ENCODE peak calls at places on chromosome 19, in eight cellular contexts. W is IMR-90, P is GM23248, I is GM23338, O is Karpas-422, N is PC-9, Z is HCT116, H is neural progenitor cell. S is an unnamed sample. For H3K4me1, the result is how much of the 10 kb centered on the place peaks cover.

GRCh38 chr19:38274734-38275133 is 10.4 kb downstream of the SPINT2 start:
- DNase-seq in W (no peak), P (no peak), I (no peak), O (no peak), N (no peak), Z (no peak), H (no peak), S (no peak)

GRCh38 chr19:13356686-13357280 is 149.5 kb downstream of the CACNA1A start:
- DNase-seq in W (no peak), P (no peak), I (no peak), O (no peak), N (no peak), Z (no peak), H (no peak), S (no peak)

GRCh38 chr19:10919352-10920287 is 8.8 kb downstream of the YIPF2 start:
- DNase-seq in W (no peak), P (no peak), I (no peak), O (no peak), N (no peak), Z (no peak), H (no peak), S (no peak)

GRCh38 chr19:2805991-2806649 is 13.5 kb upstream of the ZNF554 start:
- DNase-seq in W (no peak), P (no peak), I (no peak), O (no peak), N (no peak), Z (no peak), H (no peak), S (no peak)

GRCh38 chr19:11168568-11168967 is 13.0 kb upstream of the SPC24 start:
- DNase-seq in W (peak), P (peak), I (no peak), O (no peak), N (peak), Z (peak), H (no peak), S (peak)

GRCh38 chr19:2294377-2295335 is 12.7 kb upstream of the PEAK3 start:
- DNase-seq in W (peak), P (peak), I (no peak), O (no peak), N (no peak), Z (no peak), H (no peak), S (peak)

GRCh38 chr19:46181386-46181774 is 33.3 kb downstream of the IGFL2 start:
- DNase-seq in W (peak), P (peak), I (no peak), O (no peak), N (no peak), Z (no peak), H (no peak), S (peak)

GRCh38 chr19:11096210-11096841 is 7.1 kb downstream of the LDLR start:
- DNase-seq in W (peak), P (peak), I (no peak), O (no peak), N (no peak), Z (no peak), H (no peak), S (peak)

GRCh38 chr19:7590256-7590655 is 5.4 kb upstream of the CAMSAP3 start:
- DNase-seq in W (no peak), P (no peak), I (no peak), O (no peak), N (peak), Z (no peak), H (no peak), S (no peak)

GRCh38 chr19:32098953-32099352 is 246.5 kb upstream of the ZNF507 start:
- DNase-seq in W (no peak), P (no peak), I (peak), O (no peak), N (no peak), Z (no peak), H (peak), S (no peak)

GRCh38 chr19:42246143-42246868 is 3.9 kb upstream of the GSK3A start:
- DNase-seq in W (peak), P (peak), I (peak), O (no peak), N (peak), Z (no peak), H (peak), S (peak)

GRCh38 chr19:29665826-29666633 is 769 bp downstream of the PLEKHF1 start:
- DNase-seq in W (peak), P (peak), I (peak), O (no peak), N (peak), Z (no peak), H (peak), S (peak)

GRCh38 chr19:30092721-30093569 is 150.9 kb downstream of the URI1 start:
- DNase-seq in W (no peak), P (no peak), I (no peak), O (no peak), N (no peak), Z (no peak), H (no peak), S (no peak)

GRCh38 chr19:6725513-6726231 is 5.2 kb upstream of the C3 start:
- DNase-seq in W (no peak), P (no peak), I (no peak), O (no peak), N (no peak), Z (no peak), H (no peak), S (no peak)

GRCh38 chr19:9644472-9644871 is 23.4 kb upstream of the ZNF561 start:
- DNase-seq in W (no peak), P (no peak), I (no peak), O (no peak), N (no peak), Z (no peak), H (no peak), S (no peak)

GRCh38 chr19:40598918-40599307 is 2.3 kb upstream of the LTBP4 start:
- DNase-seq in W (no peak), P (no peak), I (no peak), O (no peak), N (no peak), Z (no peak), H (no peak), S (no peak)

GRCh38 chr19:38711726-38712153 is 32.5 kb downstream of the CAPN12 start:
- DNase-seq in W (peak), P (peak), I (no peak), O (no peak), N (no peak), Z (no peak), H (no peak), S (peak)

GRCh38 chr19:52453324-52454094 is at the start of gene ZNF578:
- DNase-seq in W (peak), P (peak), I (peak), O (no peak), N (peak), Z (no peak), H (no peak), S (peak)

GRCh38 chr19:56837004-56837403 is 3.5 kb downstream of the PEG3 start:
- DNase-seq in W (no peak), P (peak), I (no peak), O (no peak), N (no peak), Z (no peak), H (no peak), S (no peak)

GRCh38 chr19:49136771-49137171 is 17.4 kb downstream of the PPFIA3 start:
- DNase-seq in W (peak), P (no peak), I (no peak), O (no peak), N (no peak), Z (no peak), H (no peak), S (peak)

GRCh38 chr19:49142866-49143335 is 12.3 kb downstream of the HRC start:
- DNase-seq in W (peak), P (peak), I (peak), O (peak), N (peak), Z (no peak), H (peak), S (peak)

GRCh38 chr19:49141352-49141751 is 13.8 kb downstream of the HRC start:
- DNase-seq in W (no peak), P (no peak), I (no peak), O (no peak), N (no peak), Z (no peak), H (no peak), S (no peak)

GRCh38 chr19:49145485-49146407 is 9.4 kb downstream of the HRC start:
- DNase-seq in W (peak), P (peak), I (peak), O (peak), N (peak), Z (peak), H (peak), S (peak)

DNA sequence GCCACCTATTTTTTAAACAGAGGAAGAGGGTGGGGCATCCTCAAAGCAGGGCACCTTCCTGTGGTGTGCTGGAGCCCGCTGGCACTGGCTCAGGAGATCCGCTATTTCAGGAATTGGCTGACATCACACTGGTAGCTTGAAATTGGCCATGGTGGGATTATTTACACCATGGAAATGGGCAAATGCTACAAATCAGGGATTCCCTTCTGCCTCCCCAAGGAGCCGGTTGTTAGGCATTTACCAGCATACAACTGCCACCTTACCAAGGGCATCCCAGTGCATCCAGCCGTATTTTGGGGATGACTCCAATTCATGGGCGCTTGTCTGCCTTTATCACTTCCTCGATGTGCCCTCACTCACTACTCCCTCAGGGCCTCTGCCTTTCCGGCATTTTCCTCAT is 14.2 kb downstream of the HRC start:
- DNase-seq in W (no peak), P (no peak), I (no peak), O (no peak), N (no peak), Z (no peak), H (no peak), S (no peak)
- H3K4me2 ChIP-seq in W (no peak), P (no peak), I (no peak), O (no peak), N (no peak), Z (no peak), H (no peak), S (no peak)

DNA sequence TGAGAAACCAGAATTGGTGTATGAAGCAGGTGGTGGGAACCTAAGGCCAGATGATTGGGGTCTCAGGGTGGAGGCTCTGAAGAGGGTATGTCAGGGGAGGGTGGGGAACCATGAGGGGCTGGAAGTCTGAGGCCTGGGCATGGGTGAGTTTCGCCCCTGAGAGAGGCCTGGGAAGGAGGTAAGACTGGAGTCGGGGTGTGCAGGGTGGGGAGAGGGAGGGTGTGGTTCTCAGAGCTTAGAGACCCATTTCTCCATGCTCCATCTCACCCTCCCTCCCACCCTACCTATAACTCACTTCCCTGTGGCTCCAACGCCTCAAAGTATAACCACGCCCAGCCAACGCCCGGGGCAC is 1.0 kb upstream of the KLHL26 start:
- DNase-seq in W (no peak), P (no peak), I (no peak), O (no peak), N (no peak), Z (no peak), H (no peak), S (no peak)
- H3K4me3 ChIP-seq in W (no peak), P (no peak), I (no peak), O (no peak), N (no peak), Z (no peak), H (peak), S (no peak)

GRCh38 chr19:15285896-15286591 is 46.3 kb downstream of the BRD4 start:
- DNase-seq in W (no peak), P (no peak), I (peak), O (peak), N (no peak), Z (no peak), H (peak), S (no peak)

GRCh38 chr19:15284896-15285295 is 47.4 kb downstream of the BRD4 start:
- DNase-seq in W (no peak), P (no peak), I (no peak), O (no peak), N (no peak), Z (no peak), H (no peak), S (no peak)

GRCh38 chr19:15282311-15282705 is 50.0 kb downstream of the BRD4 start:
- DNase-seq in W (no peak), P (no peak), I (no peak), O (no peak), N (no peak), Z (no peak), H (no peak), S (no peak)

GRCh38 chr19:15283141-15283885 is 49.0 kb downstream of the BRD4 start:
- DNase-seq in W (peak), P (peak), I (no peak), O (no peak), N (no peak), Z (no peak), H (no peak), S (peak)

GRCh38 chr19:15284091-15284490 is 48.2 kb downstream of the BRD4 start:
- DNase-seq in W (no peak), P (no peak), I (no peak), O (no peak), N (no peak), Z (no peak), H (no peak), S (no peak)
- H3K4me1 ChIP-seq in W (under half), P (half or more), I (half or more), O (half or more), N (half or more), Z (under half), H (half or more), S (under half)

GRCh38 chr19:932647-933552 is 7.1 kb downstream of the ARID3A start:
- DNase-seq in W (peak), P (peak), I (peak), O (no peak), N (peak), Z (no peak), H (peak), S (peak)

GRCh38 chr19:936175-936546 is 10.3 kb downstream of the ARID3A start:
- DNase-seq in W (no peak), P (no peak), I (no peak), O (no peak), N (no peak), Z (no peak), H (no peak), S (no peak)

GRCh38 chr19:934865-935422 is 9.1 kb downstream of the ARID3A start:
- DNase-seq in W (peak), P (peak), I (no peak), O (no peak), N (peak), Z (no peak), H (no peak), S (peak)

GRCh38 chr19:933553-933882 is 7.7 kb downstream of the ARID3A start:
- DNase-seq in W (no peak), P (no peak), I (no peak), O (no peak), N (no peak), Z (no peak), H (no peak), S (no peak)

GRCh38 chr19:934197-934840 is 8.5 kb downstream of the ARID3A start:
- DNase-seq in W (no peak), P (no peak), I (no peak), O (no peak), N (no peak), Z (no peak), H (no peak), S (no peak)
- H3K4me2 ChIP-seq in W (no peak), P (no peak), I (no peak), O (no peak), N (no peak), Z (no peak), H (no peak), S (peak)

DNA sequence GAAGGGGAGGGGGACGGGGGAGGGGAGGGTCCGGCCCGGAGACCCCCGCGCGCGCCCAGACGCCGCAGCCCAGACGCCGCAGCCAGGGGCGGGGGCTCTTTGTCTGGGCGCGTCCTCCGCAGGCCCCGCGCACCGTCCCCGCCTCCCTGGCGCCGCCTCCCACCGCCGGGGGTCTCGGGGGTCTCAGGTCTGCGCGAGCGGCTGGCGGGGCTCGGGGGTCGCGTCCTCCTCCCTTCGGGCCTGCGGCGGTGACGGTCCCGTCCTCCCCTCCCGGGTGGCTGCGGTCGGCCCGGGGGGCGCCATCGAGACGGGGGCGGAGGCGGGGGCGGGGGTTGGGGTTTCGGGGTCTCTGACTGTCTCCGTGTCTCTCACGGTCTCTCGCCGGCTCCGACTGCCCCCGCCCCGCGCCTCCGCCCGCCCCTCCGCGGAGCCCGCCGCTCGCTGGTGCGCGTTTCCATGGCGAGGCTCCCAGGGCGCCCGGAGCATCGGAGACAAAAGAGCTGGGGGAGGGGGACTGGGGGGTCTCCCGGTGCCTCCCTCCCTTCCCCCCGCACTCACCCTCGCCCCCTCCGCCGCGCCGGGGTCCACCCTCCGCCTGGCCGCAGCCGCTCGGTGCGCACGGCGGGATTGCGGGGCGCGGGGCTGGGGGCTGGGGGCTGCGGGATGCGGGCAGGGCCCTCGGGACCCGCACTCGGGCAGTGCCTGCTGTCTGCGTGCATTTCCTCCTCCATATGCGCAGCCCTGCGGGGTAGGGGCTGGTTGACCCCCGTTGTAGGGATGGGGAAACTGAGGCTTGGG is 420 bp upstream of the PLPPR3 start:
- DNase-seq in W (no peak), P (no peak), I (peak), O (no peak), N (no peak), Z (no peak), H (peak), S (no peak)
- H3K4me3 ChIP-seq in W (peak), P (peak), I (peak), O (no peak), N (no peak), Z (no peak), H (peak), S (no peak)

GRCh38 chr19:55382522-55383054 is 1.5 kb downstream of the TMEM238 start:
- DNase-seq in W (no peak), P (no peak), I (no peak), O (no peak), N (no peak), Z (no peak), H (no peak), S (no peak)

GRCh38 chr19:55383789-55384575 is at the start of gene TMEM238:
- DNase-seq in W (peak), P (peak), I (peak), O (peak), N (peak), Z (no peak), H (peak), S (peak)

GRCh38 chr19:55384576-55385235 is 614 bp upstream of the TMEM238 start:
- DNase-seq in W (no peak), P (peak), I (peak), O (peak), N (peak), Z (no peak), H (no peak), S (no peak)

GRCh38 chr19:55382013-55382412 is 2.1 kb downstream of the TMEM238 start:
- DNase-seq in W (no peak), P (no peak), I (no peak), O (no peak), N (no peak), Z (no peak), H (no peak), S (no peak)

GRCh38 chr19:55383279-55383788 is 758 bp downstream of the TMEM238 start:
- DNase-seq in W (no peak), P (no peak), I (peak), O (no peak), N (no peak), Z (no peak), H (no peak), S (no peak)
- H3K4me1 ChIP-seq in W (under half), P (under half), I (under half), O (under half), N (under half), Z (under half), H (under half), S (under half)

GRCh38 chr19:47391510-47392223 is 27.7 kb downstream of the MEIS3 start:
- DNase-seq in W (peak), P (peak), I (peak), O (peak), N (peak), Z (peak), H (peak), S (peak)
- H3K4me2 ChIP-seq in W (no peak), P (no peak), I (no peak), O (no peak), N (no peak), Z (peak), H (no peak), S (no peak)

S was measured in fibroblast of lung.